ENCODE peak calls at places on chromosomes 11 and 22, in five cellular contexts. One of them, this sample, is unnamed. For H3K4me1, the result is how much of the 10 kb centered on the place peaks cover.

GRCh38 chr11:109012996-109013395 is 348.1 kb downstream of the DDX10 start:
- DNase-seq in Peyer's patch: no peak
- DNase-seq in tibial artery: no peak
- DNase-seq in ovary: no peak
- DNase-seq in adrenal gland: no peak
- DNase-seq in this sample: no peak

GRCh38 chr11:131744847-131745246 is 374.4 kb downstream of the NTM start:
- DNase-seq in adrenal gland: no peak
- DNase-seq in ovary: no peak
- DNase-seq in tibial artery: no peak
- DNase-seq in Peyer's patch: no peak
- DNase-seq in this sample: peak

GRCh38 chr11:72234514-72234830 is 9.5 kb downstream of the PHOX2A start:
- DNase-seq in Peyer's patch: no peak
- DNase-seq in adrenal gland: no peak
- DNase-seq in ovary: no peak
- DNase-seq in tibial artery: no peak
- DNase-seq in this sample: no peak

GRCh38 chr11:7437706-7438105 is 47.6 kb upstream of the OLFML1 start:
- DNase-seq in ovary: no peak
- DNase-seq in tibial artery: no peak
- DNase-seq in adrenal gland: no peak
- DNase-seq in Peyer's patch: no peak
- DNase-seq in this sample: no peak

GRCh38 chr11:133955091-133955846 is 1.5 kb downstream of the IGSF9B start:
- DNase-seq in Peyer's patch: no peak
- DNase-seq in ovary: no peak
- DNase-seq in adrenal gland: no peak
- DNase-seq in tibial artery: peak
- DNase-seq in this sample: no peak

GRCh38 chr11:37560346-37560745 is 962.3 kb upstream of the RAG2 start:
- DNase-seq in tibial artery: no peak
- DNase-seq in ovary: no peak
- DNase-seq in adrenal gland: no peak
- DNase-seq in Peyer's patch: no peak
- DNase-seq in this sample: peak

GRCh38 chr11:128824199-128825049 is 42.7 kb downstream of the KCNJ1 start:
- DNase-seq in adrenal gland: no peak
- DNase-seq in ovary: peak
- DNase-seq in Peyer's patch: no peak
- DNase-seq in tibial artery: no peak
- DNase-seq in this sample: no peak

GRCh38 chr11:86103808-86104207 is 34.9 kb upstream of the PICALM start:
- DNase-seq in ovary: no peak
- DNase-seq in adrenal gland: no peak
- DNase-seq in tibial artery: no peak
- DNase-seq in Peyer's patch: no peak
- DNase-seq in this sample: no peak

GRCh38 chr11:126282361-126282741 is 542 bp upstream of the TIRAP start:
- DNase-seq in Peyer's patch: peak
- DNase-seq in tibial artery: peak
- DNase-seq in adrenal gland: peak
- DNase-seq in ovary: peak
- DNase-seq in this sample: no peak

GRCh38 chr22:29343313-29343805 is 27.9 kb upstream of the RASL10A start:
- DNase-seq in Peyer's patch: no peak
- DNase-seq in ovary: no peak
- DNase-seq in tibial artery: no peak
- DNase-seq in adrenal gland: no peak
- DNase-seq in this sample: peak

GRCh38 chr11:132520199-132520598 is 1012.1 kb downstream of the OPCML start:
- DNase-seq in Peyer's patch: no peak
- DNase-seq in tibial artery: no peak
- DNase-seq in adrenal gland: no peak
- DNase-seq in ovary: no peak
- DNase-seq in this sample: no peak

GRCh38 chr22:30212996-30213441 is 33.5 kb downstream of the LIF start:
- DNase-seq in Peyer's patch: no peak
- DNase-seq in adrenal gland: peak
- DNase-seq in tibial artery: no peak
- DNase-seq in ovary: no peak
- DNase-seq in this sample: no peak

GRCh38 chr22:37001826-37002225 is 17.4 kb downstream of the TST start:
- DNase-seq in adrenal gland: no peak
- DNase-seq in Peyer's patch: no peak
- DNase-seq in tibial artery: no peak
- DNase-seq in ovary: no peak
- DNase-seq in this sample: no peak

GRCh38 chr11:74820763-74821162 is 72.1 kb downstream of the RNF169 start:
- DNase-seq in ovary: no peak
- DNase-seq in adrenal gland: no peak
- DNase-seq in Peyer's patch: no peak
- DNase-seq in tibial artery: no peak
- DNase-seq in this sample: peak

GRCh38 chr11:126398721-126399120 is 43.2 kb downstream of the ST3GAL4 start:
- DNase-seq in tibial artery: no peak
- DNase-seq in Peyer's patch: no peak
- DNase-seq in ovary: no peak
- DNase-seq in adrenal gland: no peak
- DNase-seq in this sample: no peak

GRCh38 chr11:2199466-2200341 is 28.1 kb upstream of the TH start:
- DNase-seq in ovary: no peak
- DNase-seq in adrenal gland: no peak
- DNase-seq in tibial artery: no peak
- DNase-seq in Peyer's patch: no peak
- DNase-seq in this sample: no peak
- TF ChIP-seq CTCF in ovary: no peak
- TF ChIP-seq CTCF in adrenal gland: no peak
- TF ChIP-seq CTCF in tibial artery: no peak
- TF ChIP-seq CTCF in Peyer's patch: no peak
- TF ChIP-seq CTCF in this sample: no peak

GRCh38 chr22:40203568-40203967 is 25.8 kb downstream of the TNRC6B start:
- DNase-seq in tibial artery: no peak
- DNase-seq in Peyer's patch: no peak
- DNase-seq in adrenal gland: no peak
- DNase-seq in ovary: no peak
- DNase-seq in this sample: no peak

GRCh38 chr22:40202225-40202944 is 24.7 kb downstream of the TNRC6B start:
- DNase-seq in tibial artery: no peak
- DNase-seq in Peyer's patch: no peak
- DNase-seq in adrenal gland: no peak
- DNase-seq in ovary: no peak
- DNase-seq in this sample: no peak

GRCh38 chr22:40199223-40199622 is 21.5 kb downstream of the TNRC6B start:
- DNase-seq in adrenal gland: no peak
- DNase-seq in tibial artery: no peak
- DNase-seq in Peyer's patch: no peak
- DNase-seq in ovary: no peak
- DNase-seq in this sample: no peak

GRCh38 chr22:40199852-40200251 is 22.1 kb downstream of the TNRC6B start:
- DNase-seq in adrenal gland: no peak
- DNase-seq in Peyer's patch: peak
- DNase-seq in tibial artery: no peak
- DNase-seq in ovary: no peak
- DNase-seq in this sample: no peak

DNA sequence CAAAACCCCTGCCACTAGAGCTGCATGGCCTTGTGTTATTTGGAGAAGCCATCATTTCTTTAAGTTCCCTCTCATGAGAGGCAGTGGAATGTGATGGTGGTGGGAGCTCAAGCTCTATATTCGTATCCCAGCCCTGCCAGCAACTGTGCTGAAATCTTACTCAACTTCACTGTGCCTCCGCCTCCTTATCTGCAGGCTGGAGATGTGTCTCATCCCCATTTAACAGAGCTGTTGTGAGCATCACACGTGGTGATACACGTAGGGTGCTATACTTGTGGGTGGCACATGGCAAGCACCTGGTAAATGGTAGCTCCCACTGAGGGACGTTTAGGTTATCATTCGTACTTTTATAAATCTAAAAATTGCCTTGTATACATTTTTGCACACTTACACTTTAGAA is 23.1 kb downstream of the TNRC6B start:
- DNase-seq in adrenal gland: no peak
- DNase-seq in Peyer's patch: peak
- DNase-seq in tibial artery: no peak
- DNase-seq in ovary: no peak
- DNase-seq in this sample: no peak
- H3K4me1 ChIP-seq in adrenal gland: under half
- H3K4me1 ChIP-seq in Peyer's patch: under half
- H3K4me1 ChIP-seq in tibial artery: under half
- H3K4me1 ChIP-seq in ovary: under half
- H3K4me1 ChIP-seq in this sample: under half

GRCh38 chr22:19875061-19875530 is 20.4 kb upstream of the GNB1L start:
- DNase-seq in adrenal gland: no peak
- DNase-seq in Peyer's patch: peak
- DNase-seq in tibial artery: no peak
- DNase-seq in ovary: peak
- DNase-seq in this sample: no peak

GRCh38 chr22:19875531-19876313 is 21.0 kb upstream of the GNB1L start:
- DNase-seq in ovary: peak
- DNase-seq in Peyer's patch: peak
- DNase-seq in adrenal gland: peak
- DNase-seq in tibial artery: peak
- DNase-seq in this sample: no peak

GRCh38 chr22:19876941-19877625 is 22.4 kb upstream of the GNB1L start:
- DNase-seq in Peyer's patch: peak
- DNase-seq in tibial artery: peak
- DNase-seq in ovary: no peak
- DNase-seq in adrenal gland: peak
- DNase-seq in this sample: no peak

GRCh38 chr22:19877626-19878339 is 23.1 kb upstream of the GNB1L start:
- DNase-seq in adrenal gland: peak
- DNase-seq in ovary: no peak
- DNase-seq in tibial artery: peak
- DNase-seq in Peyer's patch: peak
- DNase-seq in this sample: no peak

GRCh38 chr22:19876314-19876940 is 21.8 kb upstream of the GNB1L start:
- DNase-seq in tibial artery: peak
- DNase-seq in adrenal gland: peak
- DNase-seq in Peyer's patch: peak
- DNase-seq in ovary: peak
- DNase-seq in this sample: no peak
- H3K27ac ChIP-seq in tibial artery: no peak
- H3K27ac ChIP-seq in adrenal gland: no peak
- H3K27ac ChIP-seq in Peyer's patch: no peak
- H3K27ac ChIP-seq in ovary: no peak
- H3K27ac ChIP-seq in this sample: no peak

DNA sequence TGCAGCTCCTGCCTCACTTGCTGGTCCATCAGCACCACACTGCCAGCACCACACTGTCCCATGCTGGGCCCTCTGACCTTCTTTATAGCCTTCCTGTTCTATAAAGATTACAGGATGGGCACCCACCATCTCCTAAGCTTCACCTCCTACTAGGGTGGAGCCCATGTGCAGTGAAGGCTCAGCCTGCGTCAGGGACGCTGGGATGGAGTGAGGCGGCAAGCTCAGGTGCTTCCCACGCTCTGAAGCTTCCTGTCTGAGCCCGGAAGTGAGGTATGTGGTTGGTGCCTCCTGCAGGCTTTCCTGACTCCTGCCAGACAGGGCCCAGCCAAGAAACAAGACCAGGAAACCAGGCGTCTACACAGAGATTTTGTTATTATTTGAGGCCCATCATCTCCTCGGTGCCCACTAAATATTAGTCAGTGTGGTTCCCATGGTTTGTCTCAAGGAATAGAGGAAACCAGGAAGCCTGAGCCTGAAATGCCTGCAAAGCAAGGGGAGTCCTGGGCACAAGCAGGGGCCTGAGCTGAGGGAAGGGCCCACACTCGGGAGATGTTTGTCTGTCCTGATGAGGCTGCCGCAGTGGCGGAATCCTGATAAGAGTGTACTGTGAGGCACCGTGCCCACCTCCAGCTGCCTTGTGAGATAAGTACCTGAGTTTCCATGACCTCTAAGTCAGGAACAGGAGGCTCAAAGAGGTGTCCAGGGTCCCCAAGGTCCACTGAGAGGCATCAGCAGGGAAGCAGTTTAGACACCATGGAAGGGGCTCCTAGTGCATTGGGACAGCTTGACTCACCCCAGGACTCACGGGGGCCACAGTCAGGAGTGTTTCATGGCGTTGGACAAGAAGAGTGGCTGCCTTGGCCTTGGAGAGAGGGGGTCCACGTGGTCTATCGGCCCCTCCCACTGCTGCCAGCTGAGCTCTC is 22.0 kb downstream of the RSPH14 start:
- DNase-seq in adrenal gland: no peak
- DNase-seq in tibial artery: no peak
- DNase-seq in Peyer's patch: peak
- DNase-seq in ovary: no peak
- DNase-seq in this sample: no peak
- TF ChIP-seq CTCF in adrenal gland: no peak
- TF ChIP-seq CTCF in tibial artery: no peak
- TF ChIP-seq CTCF in Peyer's patch: no peak
- TF ChIP-seq CTCF in ovary: no peak
- TF ChIP-seq CTCF in this sample: no peak

GRCh38 chr11:8908099-8908498 is 2.9 kb upstream of the AKIP1 start:
- DNase-seq in tibial artery: no peak
- DNase-seq in Peyer's patch: no peak
- DNase-seq in adrenal gland: no peak
- DNase-seq in ovary: no peak
- DNase-seq in this sample: no peak
- H3K4me1 ChIP-seq in tibial artery: under half
- H3K4me1 ChIP-seq in Peyer's patch: under half
- H3K4me1 ChIP-seq in adrenal gland: under half
- H3K4me1 ChIP-seq in ovary: under half
- H3K4me1 ChIP-seq in this sample: under half

GRCh38 chr11:118211006-118211405 is 13.8 kb downstream of the JAML start:
- DNase-seq in tibial artery: no peak
- DNase-seq in adrenal gland: no peak
- DNase-seq in ovary: no peak
- DNase-seq in Peyer's patch: no peak
- DNase-seq in this sample: no peak

GRCh38 chr11:118213774-118214173 is 11.0 kb downstream of the JAML start:
- DNase-seq in adrenal gland: no peak
- DNase-seq in Peyer's patch: no peak
- DNase-seq in ovary: no peak
- DNase-seq in tibial artery: no peak
- DNase-seq in this sample: no peak

GRCh38 chr11:118214210-118214914 is 10.4 kb downstream of the JAML start:
- DNase-seq in adrenal gland: peak
- DNase-seq in ovary: no peak
- DNase-seq in Peyer's patch: no peak
- DNase-seq in tibial artery: no peak
- DNase-seq in this sample: no peak

GRCh38 chr11:118212131-118212725 is 12.6 kb downstream of the JAML start:
- DNase-seq in Peyer's patch: no peak
- DNase-seq in tibial artery: no peak
- DNase-seq in ovary: no peak
- DNase-seq in adrenal gland: no peak
- DNase-seq in this sample: no peak

GRCh38 chr11:118212781-118213565 is 11.8 kb downstream of the JAML start:
- DNase-seq in ovary: no peak
- DNase-seq in tibial artery: peak
- DNase-seq in adrenal gland: no peak
- DNase-seq in Peyer's patch: no peak
- DNase-seq in this sample: no peak
- H3K27ac ChIP-seq in ovary: no peak
- H3K27ac ChIP-seq in tibial artery: no peak
- H3K27ac ChIP-seq in adrenal gland: no peak
- H3K27ac ChIP-seq in Peyer's patch: peak
- H3K27ac ChIP-seq in this sample: no peak